ENCODE peak calls at places on chromosomes 1 and 21, in six cellular contexts. S is KBM-7; Q is stimulated activated CD8-positive, alpha-beta memory T cell treated with anti-CD3 and anti-CD28 coated beads, Interleukin-7, amount 100 ng/mL, for 1 hour; W is T-helper 17 cell; A is pons; Y is mesothelial cell of epicardium. Z is an unnamed sample.

GRCh38 chr1:246794261-246795093 is 70.3 kb downstream of the SCCPDH start:
- DNase-seq in S (no peak), Q (no peak), W (no peak), A (no peak), Y (no peak), Z (peak; percentile 9)

GRCh38 chr1:27071049-27071416 is 58.4 kb upstream of the TENT5B start:
- DNase-seq in S (no peak), Q (no peak), W (no peak), A (peak; percentile 7), Y (peak; percentile 49), Z (peak; percentile 38)

GRCh38 chr1:201630582-201630981 is 91.7 kb downstream of the NAV1 start:
- DNase-seq in S (no peak), Q (no peak), W (no peak), A (no peak), Y (no peak), Z (no peak)

GRCh38 chr1:227766653-227767277 is 31.5 kb downstream of the SNAP47 start:
- DNase-seq in S (no peak), Q (no peak), W (no peak), A (no peak), Y (no peak), Z (no peak)

GRCh38 chr1:78676347-78676982 is 26.8 kb downstream of the IFI44 start:
- DNase-seq in S (peak; percentile 60), Q (no peak), W (peak; percentile 35), A (peak; percentile 81), Y (peak; percentile 44), Z (peak; percentile 78)

GRCh38 chr1:87084247-87084836 is 169.9 kb downstream of the HS2ST1 start:
- DNase-seq in S (peak; percentile 39), Q (no peak), W (no peak), A (peak; percentile 42), Y (no peak), Z (peak; percentile 60)

GRCh38 chr1:44655609-44656008 is 18.7 kb downstream of the TMEM53 start:
- DNase-seq in S (peak; percentile 51), Q (no peak), W (no peak), A (no peak), Y (no peak), Z (no peak)

GRCh38 chr21:37032877-37033471 is 26.5 kb downstream of the RIPPLY3 start:
- DNase-seq in S (no peak), Q (no peak), W (no peak), A (no peak), Y (no peak), Z (peak; percentile 81)

Z was measured in IMR-90.